ENCODE peak calls at places on chromosome 7, in four cellular contexts. E is GM23338, S is OCI-LY7, C is colonic mucosa. H is an unnamed sample.

GRCh38 chr7:137772748-137773147 is 74.0 kb downstream of the DGKI start:
- DNase-seq in E (no peak), C (no peak), S (no peak), H (no peak)

GRCh38 chr7:92633211-92633906 is 43.2 kb upstream of the FAM133B start:
- DNase-seq in C (peak; percentile 56), S (no peak), E (no peak), H (no peak)

GRCh38 chr7:89661876-89662275 is 492.4 kb upstream of the STEAP1 start:
- DNase-seq in S (no peak), C (no peak), E (no peak), H (no peak)

GRCh38 chr7:97801108-97801507 is 69.2 kb downstream of the TAC1 start:
- DNase-seq in E (peak; percentile 31), S (no peak), C (no peak), H (no peak)

GRCh38 chr7:80468931-80469714 is 42.7 kb downstream of the GNAT3 start:
- DNase-seq in E (no peak), S (no peak), C (no peak), H (no peak)

GRCh38 chr7:24905996-24906770 is 73.8 kb downstream of the OSBPL3 start:
- DNase-seq in C (no peak), S (no peak), E (no peak), H (no peak)

GRCh38 chr7:11946794-11947193 is 114.8 kb upstream of the THSD7A start:
- DNase-seq in S (no peak), E (no peak), C (no peak), H (no peak)

GRCh38 chr7:55552320-55553086 is 19.8 kb downstream of the VOPP1 start:
- DNase-seq in C (peak; percentile 68), E (no peak), S (no peak), H (no peak)

GRCh38 chr7:17462059-17462695 is 163.7 kb downstream of the AHR start:
- DNase-seq in C (no peak), E (no peak), S (no peak), H (no peak)

GRCh38 chr7:11727864-11728263 is 104.1 kb downstream of the THSD7A start:
- DNase-seq in E (no peak), S (no peak), C (no peak), H (no peak)

GRCh38 chr7:25945608-25946007 is 206.4 kb upstream of the NFE2L3 start:
- DNase-seq in E (no peak), C (no peak), S (no peak), H (no peak)

GRCh38 chr7:13990319-13990983 is 985 bp upstream of the ETV1 start:
- DNase-seq in S (no peak), E (peak; percentile 96), C (peak; percentile 56), H (peak; percentile 59)

GRCh38 chr7:112452102-112452888 is 2.0 kb downstream of the IFRD1 start:
- DNase-seq in E (peak; percentile 50), S (peak; percentile 60), C (peak; percentile 35), H (no peak)

GRCh38 chr7:41164440-41164839 is 538.5 kb downstream of the INHBA start:
- DNase-seq in S (no peak), E (no peak), C (no peak), H (no peak)

GRCh38 chr7:158819571-158820203 is 9.6 kb downstream of the ESYT2 start:
- DNase-seq in S (no peak), E (no peak), C (no peak), H (no peak)

GRCh38 chr7:84232653-84233052 is 38.1 kb upstream of the SEMA3A start:
- DNase-seq in S (no peak), C (no peak), E (peak; percentile 52), H (no peak)

GRCh38 chr7:17105701-17106100 is 192.8 kb upstream of the AHR start:
- DNase-seq in S (no peak), E (no peak), C (no peak), H (no peak)

GRCh38 chr7:29255839-29256782 is 61.5 kb downstream of the CHN2 start:
- DNase-seq in C (no peak), E (no peak), S (no peak), H (no peak)

GRCh38 chr7:101233907-101234547 is 3.6 kb downstream of the CLDN15 start:
- DNase-seq in C (no peak), S (no peak), E (no peak), H (no peak)

GRCh38 chr7:80124870-80125269 is 9.8 kb upstream of the GNAI1 start:
- DNase-seq in C (no peak), E (no peak), S (no peak), H (no peak)

GRCh38 chr7:43650457-43651052 is 67.6 kb downstream of the STK17A start:
- DNase-seq in S (peak; percentile 55), E (no peak), C (no peak), H (no peak)

GRCh38 chr7:1681581-1681980 is 11.5 kb downstream of the ELFN1 start:
- DNase-seq in E (no peak), S (peak; percentile 62), C (no peak), H (no peak)

GRCh38 chr7:23291957-23292560 is 7.1 kb upstream of the MALSU1 start:
- DNase-seq in S (no peak), C (no peak), E (no peak), H (no peak)

GRCh38 chr7:54906963-54907362 is 111.9 kb upstream of the EGFR start:
- DNase-seq in S (no peak), E (no peak), C (no peak), H (no peak)

GRCh38 chr7:28570113-28570969 is 158.0 kb downstream of the CREB5 start:
- DNase-seq in E (no peak), C (no peak), S (peak; percentile 89), H (no peak)

GRCh38 chr7:1187127-1187526 is 27.1 kb upstream of the ZFAND2A start:
- DNase-seq in C (no peak), E (no peak), S (no peak), H (no peak)

GRCh38 chr7:53771701-53772100 is 736.3 kb downstream of the POM121L12 start:
- DNase-seq in S (no peak), E (no peak), C (no peak), H (no peak)

GRCh38 chr7:25832456-25832855 is 319.5 kb upstream of the NFE2L3 start:
- DNase-seq in C (no peak), S (no peak), E (no peak), H (no peak)

GRCh38 chr7:107610353-107610752 is 30.3 kb downstream of the BCAP29 start:
- DNase-seq in C (no peak), S (no peak), E (no peak), H (no peak)

GRCh38 chr7:141945356-141945755 is 1.4 kb downstream of the CLEC5A start:
- DNase-seq in S (no peak), E (no peak), C (no peak), H (no peak)

GRCh38 chr7:85154282-85154937 is 32.4 kb downstream of the SEMA3D start:
- DNase-seq in S (no peak), E (no peak), C (no peak), H (no peak)

GRCh38 chr7:129889133-129889854 is 63.5 kb downstream of the UBE2H start:
- DNase-seq in E (no peak), C (no peak), S (no peak), H (no peak)

GRCh38 chr7:27130540-27131389 is at the start of gene HOXA4:
- DNase-seq in S (peak; percentile 73), E (peak; percentile 89), C (peak; percentile 96), H (peak; percentile 77)

GRCh38 chr7:24503511-24503910 is 69.7 kb upstream of the PALS2 start:
- DNase-seq in C (no peak), E (no peak), S (no peak), H (no peak)

GRCh38 chr7:100632951-100633717 is 8.2 kb downstream of the TFR2 start:
- DNase-seq in C (peak; percentile 67), E (peak; percentile 65), S (peak; percentile 84), H (peak; percentile 41)

GRCh38 chr7:66189695-66190503 is 15.2 kb upstream of the TPST1 start:
- DNase-seq in S (no peak), C (no peak), E (no peak), H (peak; percentile 29)

GRCh38 chr7:128757203-128757602 is 18.0 kb downstream of the CALU start:
- DNase-seq in E (no peak), S (no peak), C (no peak), H (no peak)

GRCh38 chr7:128755075-128755474 is 15.9 kb downstream of the CALU start:
- DNase-seq in E (no peak), S (no peak), C (no peak), H (no peak)

GRCh38 chr7:128758553-128758952 is 17.0 kb downstream of the OPN1SW start:
- DNase-seq in E (no peak), C (no peak), S (no peak), H (no peak)

GRCh38 chr7:128759274-128759673 is 16.3 kb downstream of the OPN1SW start:
- DNase-seq in C (no peak), E (no peak), S (no peak), H (no peak)

GRCh38 chr7:128755816-128756476 is 16.8 kb downstream of the CALU start:
- DNase-seq in S (no peak), E (no peak), C (no peak), H (no peak)
- H3K36me3 ChIP-seq in S (peaks cover 97% of the 10 kb centered on the region), E (peaks cover 65% of the 10 kb centered on the region), C (no peaks in the 10 kb centered on the region), H (peaks cover 27% of the 10 kb centered on the region)

GRCh38 chr7:131603932-131604331 is 47.5 kb upstream of the PODXL start:
- DNase-seq in E (no peak), C (no peak), S (no peak), H (no peak)
- H3K4me1 ChIP-seq in E (peaks cover 43% of the 10 kb centered on the region), C (no peaks in the 10 kb centered on the region), S (no peaks in the 10 kb centered on the region), H (peaks cover 3% of the 10 kb centered on the region)

DNA sequence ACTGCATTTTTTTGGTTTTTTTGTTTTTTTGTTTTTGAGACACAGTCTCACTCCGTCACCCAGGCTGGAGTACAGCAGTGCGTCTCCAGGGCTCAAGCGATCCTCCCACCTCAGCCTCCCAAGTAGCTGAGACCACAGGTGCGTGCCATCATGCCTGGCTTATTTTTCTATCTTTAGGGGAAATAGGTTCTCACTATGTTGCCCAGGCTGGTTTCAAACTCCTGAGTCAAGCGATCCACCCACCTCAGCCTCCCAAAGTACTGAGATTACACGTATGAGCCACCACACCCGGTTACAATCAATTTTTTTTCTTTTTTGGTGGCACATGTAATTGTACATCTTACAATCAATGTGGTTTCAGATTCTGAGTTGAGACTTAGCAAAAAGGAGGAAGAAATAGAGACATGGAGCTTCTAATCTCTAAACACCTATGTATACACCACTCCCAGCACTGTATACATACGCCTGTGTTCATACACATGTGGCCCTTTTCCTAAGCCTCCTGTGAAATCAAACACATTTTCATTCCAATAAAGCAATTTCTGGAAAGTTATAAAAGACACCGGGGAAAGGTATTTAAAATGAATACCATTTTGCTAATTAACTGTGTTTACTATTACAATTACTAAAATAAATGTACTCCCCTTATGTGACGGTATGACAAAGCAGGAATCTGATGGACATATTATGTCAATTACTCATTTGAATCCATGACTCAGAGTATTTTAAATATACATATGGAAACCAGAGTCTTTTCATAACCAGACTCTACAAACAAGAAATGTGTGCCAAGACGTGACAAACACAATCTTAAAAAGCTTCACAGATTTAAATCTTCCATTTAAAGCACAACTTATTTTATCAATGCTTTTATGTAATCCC is 40.9 kb downstream of the SMURF1 start:
- DNase-seq in S (no peak), E (no peak), C (no peak), H (no peak)
- H3K36me3 ChIP-seq in S (peaks cover 17% of the 10 kb centered on the region), E (no peaks in the 10 kb centered on the region), C (no peaks in the 10 kb centered on the region), H (peaks cover 3% of the 10 kb centered on the region)

DNA sequence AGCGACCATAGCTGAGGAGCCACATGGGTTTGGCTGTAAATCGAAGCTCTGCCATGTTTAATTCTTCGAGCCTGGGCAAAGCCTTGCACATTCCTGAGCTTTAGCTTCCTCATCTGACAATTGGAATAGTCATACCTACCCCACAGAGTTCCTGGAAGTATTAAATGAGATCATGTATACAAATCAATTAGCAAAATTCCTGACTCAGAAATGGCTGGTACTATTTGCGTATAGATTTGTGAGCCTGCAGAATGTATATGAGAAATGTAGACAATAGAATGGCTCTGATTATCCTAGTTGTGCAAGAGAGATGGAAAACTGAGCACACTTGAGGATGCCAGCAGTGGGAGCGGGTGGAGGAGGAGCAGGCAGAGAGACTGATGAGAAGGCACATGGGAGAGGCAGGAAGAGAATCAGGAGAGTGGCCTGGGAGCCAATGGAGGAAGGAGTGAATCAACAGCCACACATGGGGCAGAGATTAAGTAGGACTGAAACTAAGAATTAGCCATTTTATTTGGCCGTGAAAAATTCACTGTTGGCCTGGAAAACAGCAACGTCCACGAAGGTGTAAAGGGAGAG is 128.0 kb upstream of the C1GALT1 start:
- DNase-seq in E (no peak), S (no peak), C (no peak), H (no peak)
- H3K4me1 ChIP-seq in E (peaks cover 4% of the 10 kb centered on the region), S (peaks cover 4% of the 10 kb centered on the region), C (no peaks in the 10 kb centered on the region), H (no peaks in the 10 kb centered on the region)

H was measured in lung.